ENCODE peak calls at places on chromosome 14, in six cellular contexts. One of them, this sample, is unnamed.

GRCh38 chr14:105532735-105533141 is 6.4 kb downstream of the TMEM121 start:
- DNase-seq in naive thymus-derived CD8-positive, alpha-beta T cell: no peak
- DNase-seq in T-helper 17 cell: no peak
- DNase-seq in WTC11: peak; percentile 24
- DNase-seq in nucleus accumbens: no peak
- DNase-seq in GM12865: peak; percentile 84
- DNase-seq in this sample: no peak

GRCh38 chr14:90522585-90523191 is 125.9 kb downstream of the CALM1 start:
- DNase-seq in GM12865: no peak
- DNase-seq in WTC11: no peak
- DNase-seq in naive thymus-derived CD8-positive, alpha-beta T cell: no peak
- DNase-seq in T-helper 17 cell: no peak
- DNase-seq in nucleus accumbens: no peak
- DNase-seq in this sample: no peak

GRCh38 chr14:96062010-96062409 is 22.8 kb downstream of the C14orf132 start:
- DNase-seq in T-helper 17 cell: no peak
- DNase-seq in WTC11: no peak
- DNase-seq in GM12865: no peak
- DNase-seq in naive thymus-derived CD8-positive, alpha-beta T cell: no peak
- DNase-seq in nucleus accumbens: no peak
- DNase-seq in this sample: no peak

GRCh38 chr14:64541261-64541970 is 875 bp downstream of the HSPA2 start:
- DNase-seq in GM12865: peak; percentile 24
- DNase-seq in naive thymus-derived CD8-positive, alpha-beta T cell: no peak
- DNase-seq in nucleus accumbens: no peak
- DNase-seq in T-helper 17 cell: peak; percentile 16
- DNase-seq in WTC11: no peak
- DNase-seq in this sample: no peak

GRCh38 chr14:74219806-74220205 is 19.4 kb upstream of the VSX2 start:
- DNase-seq in GM12865: no peak
- DNase-seq in WTC11: no peak
- DNase-seq in T-helper 17 cell: no peak
- DNase-seq in naive thymus-derived CD8-positive, alpha-beta T cell: no peak
- DNase-seq in nucleus accumbens: no peak
- DNase-seq in this sample: no peak

GRCh38 chr14:68784298-68784910 is 8.5 kb downstream of the ZFP36L1 start:
- DNase-seq in GM12865: peak; percentile 53
- DNase-seq in nucleus accumbens: no peak
- DNase-seq in WTC11: no peak
- DNase-seq in naive thymus-derived CD8-positive, alpha-beta T cell: no peak
- DNase-seq in T-helper 17 cell: no peak
- DNase-seq in this sample: no peak

GRCh38 chr14:29805415-29806123 is 122.1 kb downstream of the PRKD1 start:
- DNase-seq in nucleus accumbens: no peak
- DNase-seq in WTC11: no peak
- DNase-seq in T-helper 17 cell: no peak
- DNase-seq in naive thymus-derived CD8-positive, alpha-beta T cell: no peak
- DNase-seq in GM12865: no peak
- DNase-seq in this sample: no peak

GRCh38 chr14:98965061-98965460 is 306.9 kb downstream of the BCL11B start:
- DNase-seq in nucleus accumbens: no peak
- DNase-seq in WTC11: no peak
- DNase-seq in T-helper 17 cell: no peak
- DNase-seq in naive thymus-derived CD8-positive, alpha-beta T cell: no peak
- DNase-seq in GM12865: no peak
- DNase-seq in this sample: no peak

GRCh38 chr14:99518441-99519346 is 37.5 kb downstream of the CCNK start:
- DNase-seq in GM12865: peak; percentile 76
- DNase-seq in naive thymus-derived CD8-positive, alpha-beta T cell: peak; percentile 71
- DNase-seq in WTC11: peak; percentile 88
- DNase-seq in T-helper 17 cell: peak; percentile 74
- DNase-seq in nucleus accumbens: no peak
- DNase-seq in this sample: peak; percentile 28

GRCh38 chr14:103718572-103718971 is 3.0 kb downstream of the ZFYVE21 start:
- DNase-seq in naive thymus-derived CD8-positive, alpha-beta T cell: no peak
- DNase-seq in GM12865: no peak
- DNase-seq in WTC11: no peak
- DNase-seq in T-helper 17 cell: no peak
- DNase-seq in nucleus accumbens: no peak
- DNase-seq in this sample: no peak

GRCh38 chr14:63223596-63223995 is 19.4 kb downstream of the RHOJ start:
- DNase-seq in GM12865: no peak
- DNase-seq in WTC11: no peak
- DNase-seq in nucleus accumbens: no peak
- DNase-seq in T-helper 17 cell: no peak
- DNase-seq in naive thymus-derived CD8-positive, alpha-beta T cell: no peak
- DNase-seq in this sample: no peak

GRCh38 chr14:103862393-103862782 is 15.0 kb upstream of the PPP1R13B start:
- DNase-seq in naive thymus-derived CD8-positive, alpha-beta T cell: no peak
- DNase-seq in nucleus accumbens: no peak
- DNase-seq in GM12865: peak; percentile 40
- DNase-seq in WTC11: no peak
- DNase-seq in T-helper 17 cell: no peak
- DNase-seq in this sample: no peak

GRCh38 chr14:33457617-33458016 is 493.3 kb downstream of the EGLN3 start:
- DNase-seq in naive thymus-derived CD8-positive, alpha-beta T cell: no peak
- DNase-seq in nucleus accumbens: no peak
- DNase-seq in T-helper 17 cell: no peak
- DNase-seq in WTC11: no peak
- DNase-seq in GM12865: no peak
- DNase-seq in this sample: no peak

GRCh38 chr14:88937706-88938105 is 113.3 kb downstream of the TTC8 start:
- DNase-seq in T-helper 17 cell: no peak
- DNase-seq in GM12865: no peak
- DNase-seq in naive thymus-derived CD8-positive, alpha-beta T cell: no peak
- DNase-seq in WTC11: no peak
- DNase-seq in nucleus accumbens: no peak
- DNase-seq in this sample: no peak

GRCh38 chr14:106790189-106791036 is 1264.0 kb downstream of the TMEM121 start:
- DNase-seq in WTC11: peak; percentile 22
- DNase-seq in naive thymus-derived CD8-positive, alpha-beta T cell: peak; percentile 64
- DNase-seq in T-helper 17 cell: peak; percentile 37
- DNase-seq in GM12865: peak; percentile 76
- DNase-seq in nucleus accumbens: no peak
- DNase-seq in this sample: peak; percentile 70